ENCODE peak calls at places on chromosome 14, in nine cellular contexts. One of them, this sample, is unnamed.

GRCh38 chr14:82537831-82538230 is 1004.2 kb upstream of the SEL1L start:
- DNase-seq in AG04450: no peak
- DNase-seq in neural crest cell: no peak
- DNase-seq in Calu3: no peak
- DNase-seq in tibial artery: no peak
- DNase-seq in transverse colon: no peak
- DNase-seq in psoas muscle: no peak
- DNase-seq in AG09309: no peak
- DNase-seq in PC-9: no peak
- DNase-seq in this sample: no peak

GRCh38 chr14:51929156-51929555 is 60.2 kb upstream of the RTRAF start:
- DNase-seq in AG04450: no peak
- DNase-seq in neural crest cell: no peak
- DNase-seq in Calu3: no peak
- DNase-seq in tibial artery: no peak
- DNase-seq in transverse colon: no peak
- DNase-seq in psoas muscle: no peak
- DNase-seq in AG09309: no peak
- DNase-seq in PC-9: no peak
- DNase-seq in this sample: no peak

GRCh38 chr14:37583358-37584210 is 11.5 kb downstream of the FOXA1 start:
- DNase-seq in AG04450: no peak
- DNase-seq in neural crest cell: no peak
- DNase-seq in Calu3: peak
- DNase-seq in tibial artery: no peak
- DNase-seq in transverse colon: peak
- DNase-seq in psoas muscle: no peak
- DNase-seq in AG09309: no peak
- DNase-seq in PC-9: no peak
- DNase-seq in this sample: peak

GRCh38 chr14:103509864-103510263 is 12.8 kb downstream of the CKB start:
- DNase-seq in AG04450: no peak
- DNase-seq in neural crest cell: no peak
- DNase-seq in Calu3: no peak
- DNase-seq in tibial artery: no peak
- DNase-seq in transverse colon: no peak
- DNase-seq in psoas muscle: peak
- DNase-seq in AG09309: no peak
- DNase-seq in PC-9: no peak
- DNase-seq in this sample: no peak

GRCh38 chr14:100147181-100147631 is 12.2 kb downstream of the DEGS2 start:
- DNase-seq in AG04450: no peak
- DNase-seq in neural crest cell: no peak
- DNase-seq in Calu3: no peak
- DNase-seq in tibial artery: no peak
- DNase-seq in transverse colon: no peak
- DNase-seq in psoas muscle: no peak
- DNase-seq in AG09309: no peak
- DNase-seq in PC-9: no peak
- DNase-seq in this sample: no peak

GRCh38 chr14:66070542-66071319 is 415.4 kb upstream of the CCDC196 start:
- DNase-seq in AG04450: no peak
- DNase-seq in neural crest cell: peak
- DNase-seq in Calu3: peak
- DNase-seq in tibial artery: no peak
- DNase-seq in transverse colon: peak
- DNase-seq in psoas muscle: no peak
- DNase-seq in AG09309: no peak
- DNase-seq in PC-9: no peak
- DNase-seq in this sample: peak

GRCh38 chr14:88617479-88617878 is 54.6 kb downstream of the ZC3H14 start:
- DNase-seq in AG04450: no peak
- DNase-seq in neural crest cell: no peak
- DNase-seq in Calu3: no peak
- DNase-seq in tibial artery: no peak
- DNase-seq in transverse colon: no peak
- DNase-seq in psoas muscle: no peak
- DNase-seq in AG09309: no peak
- DNase-seq in PC-9: no peak
- DNase-seq in this sample: no peak

GRCh38 chr14:76053576-76054369 is 68.2 kb downstream of the IFT43 start:
- DNase-seq in AG04450: no peak
- DNase-seq in neural crest cell: no peak
- DNase-seq in Calu3: no peak
- DNase-seq in tibial artery: no peak
- DNase-seq in transverse colon: no peak
- DNase-seq in psoas muscle: no peak
- DNase-seq in AG09309: no peak
- DNase-seq in PC-9: no peak
- DNase-seq in this sample: no peak

GRCh38 chr14:35333797-35334743 is 41.9 kb downstream of the PSMA6 start:
- DNase-seq in AG04450: no peak
- DNase-seq in neural crest cell: no peak
- DNase-seq in Calu3: no peak
- DNase-seq in tibial artery: no peak
- DNase-seq in transverse colon: no peak
- DNase-seq in psoas muscle: no peak
- DNase-seq in AG09309: no peak
- DNase-seq in PC-9: peak
- DNase-seq in this sample: no peak

GRCh38 chr14:64387232-64387737 is 868 bp upstream of the MTHFD1 start:
- DNase-seq in AG04450: no peak
- DNase-seq in neural crest cell: no peak
- DNase-seq in Calu3: peak
- DNase-seq in tibial artery: peak
- DNase-seq in transverse colon: no peak
- DNase-seq in psoas muscle: no peak
- DNase-seq in AG09309: no peak
- DNase-seq in PC-9: peak
- DNase-seq in this sample: no peak

GRCh38 chr14:104435147-104436046 is 144.2 kb upstream of the C14orf180 start:
- DNase-seq in AG04450: no peak
- DNase-seq in neural crest cell: no peak
- DNase-seq in Calu3: no peak
- DNase-seq in tibial artery: no peak
- DNase-seq in transverse colon: no peak
- DNase-seq in psoas muscle: peak
- DNase-seq in AG09309: no peak
- DNase-seq in PC-9: no peak
- DNase-seq in this sample: no peak

GRCh38 chr14:72589652-72590051 is 304.2 kb downstream of the DPF3 start:
- DNase-seq in AG04450: no peak
- DNase-seq in neural crest cell: no peak
- DNase-seq in Calu3: no peak
- DNase-seq in tibial artery: no peak
- DNase-seq in transverse colon: no peak
- DNase-seq in psoas muscle: no peak
- DNase-seq in AG09309: no peak
- DNase-seq in PC-9: no peak
- DNase-seq in this sample: no peak

GRCh38 chr14:83867871-83868270 is 1662.1 kb upstream of the FLRT2 start:
- DNase-seq in AG04450: no peak
- DNase-seq in neural crest cell: no peak
- DNase-seq in Calu3: no peak
- DNase-seq in tibial artery: no peak
- DNase-seq in transverse colon: no peak
- DNase-seq in psoas muscle: no peak
- DNase-seq in AG09309: no peak
- DNase-seq in PC-9: no peak
- DNase-seq in this sample: peak

GRCh38 chr14:90039253-90040010 is 22.4 kb upstream of the KCNK13 start:
- DNase-seq in AG04450: no peak
- DNase-seq in neural crest cell: no peak
- DNase-seq in Calu3: no peak
- DNase-seq in tibial artery: no peak
- DNase-seq in transverse colon: no peak
- DNase-seq in psoas muscle: no peak
- DNase-seq in AG09309: no peak
- DNase-seq in PC-9: no peak
- DNase-seq in this sample: no peak

GRCh38 chr14:98293527-98293926 is 978.5 kb downstream of the BCL11B start:
- DNase-seq in AG04450: no peak
- DNase-seq in neural crest cell: no peak
- DNase-seq in Calu3: no peak
- DNase-seq in tibial artery: no peak
- DNase-seq in transverse colon: no peak
- DNase-seq in psoas muscle: no peak
- DNase-seq in AG09309: no peak
- DNase-seq in PC-9: no peak
- DNase-seq in this sample: no peak

GRCh38 chr14:88168498-88169165 is 154.4 kb downstream of the KCNK10 start:
- DNase-seq in AG04450: no peak
- DNase-seq in neural crest cell: peak
- DNase-seq in Calu3: peak
- DNase-seq in tibial artery: no peak
- DNase-seq in transverse colon: peak
- DNase-seq in psoas muscle: no peak
- DNase-seq in AG09309: no peak
- DNase-seq in PC-9: no peak
- DNase-seq in this sample: no peak

GRCh38 chr14:105933238-105933637 is 406.9 kb downstream of the TMEM121 start:
- DNase-seq in AG04450: no peak
- DNase-seq in neural crest cell: no peak
- DNase-seq in Calu3: no peak
- DNase-seq in tibial artery: no peak
- DNase-seq in transverse colon: no peak
- DNase-seq in psoas muscle: no peak
- DNase-seq in AG09309: no peak
- DNase-seq in PC-9: no peak
- DNase-seq in this sample: no peak

GRCh38 chr14:101410126-101410525 is 151.2 kb upstream of the DIO3 start:
- DNase-seq in AG04450: no peak
- DNase-seq in neural crest cell: no peak
- DNase-seq in Calu3: no peak
- DNase-seq in tibial artery: no peak
- DNase-seq in transverse colon: no peak
- DNase-seq in psoas muscle: no peak
- DNase-seq in AG09309: no peak
- DNase-seq in PC-9: no peak
- DNase-seq in this sample: no peak
- TF ChIP-seq CTCF in AG04450: no peak
- TF ChIP-seq CTCF in neural crest cell: no peak
- TF ChIP-seq CTCF in Calu3: no peak
- TF ChIP-seq CTCF in tibial artery: no peak
- TF ChIP-seq CTCF in transverse colon: no peak
- TF ChIP-seq CTCF in psoas muscle: no peak
- TF ChIP-seq CTCF in AG09309: no peak
- TF ChIP-seq CTCF in PC-9: peak
- TF ChIP-seq CTCF in this sample: no peak

GRCh38 chr14:71012888-71013287 is 105.6 kb downstream of the PCNX1 start:
- DNase-seq in AG04450: no peak
- DNase-seq in neural crest cell: no peak
- DNase-seq in Calu3: no peak
- DNase-seq in tibial artery: no peak
- DNase-seq in transverse colon: no peak
- DNase-seq in psoas muscle: no peak
- DNase-seq in AG09309: no peak
- DNase-seq in PC-9: no peak
- DNase-seq in this sample: no peak
- TF ChIP-seq CTCF in AG04450: no peak
- TF ChIP-seq CTCF in neural crest cell: no peak
- TF ChIP-seq CTCF in Calu3: no peak
- TF ChIP-seq CTCF in tibial artery: no peak
- TF ChIP-seq CTCF in transverse colon: no peak
- TF ChIP-seq CTCF in psoas muscle: no peak
- TF ChIP-seq CTCF in AG09309: no peak
- TF ChIP-seq CTCF in PC-9: no peak
- TF ChIP-seq CTCF in this sample: no peak

GRCh38 chr14:43539210-43539609 is 967.9 kb downstream of the FSCB start:
- DNase-seq in AG04450: no peak
- DNase-seq in neural crest cell: no peak
- DNase-seq in Calu3: no peak
- DNase-seq in tibial artery: no peak
- DNase-seq in transverse colon: no peak
- DNase-seq in psoas muscle: no peak
- DNase-seq in AG09309: no peak
- DNase-seq in PC-9: no peak
- DNase-seq in this sample: peak
- TF ChIP-seq CTCF in AG04450: peak
- TF ChIP-seq CTCF in neural crest cell: peak
- TF ChIP-seq CTCF in Calu3: no peak
- TF ChIP-seq CTCF in tibial artery: no peak
- TF ChIP-seq CTCF in transverse colon: peak
- TF ChIP-seq CTCF in psoas muscle: peak
- TF ChIP-seq CTCF in AG09309: no peak
- TF ChIP-seq CTCF in PC-9: peak
- TF ChIP-seq CTCF in this sample: no peak

GRCh38 chr14:85604021-85604420 is 74.1 kb downstream of the FLRT2 start:
- DNase-seq in AG04450: no peak
- DNase-seq in neural crest cell: no peak
- DNase-seq in Calu3: no peak
- DNase-seq in tibial artery: no peak
- DNase-seq in transverse colon: no peak
- DNase-seq in psoas muscle: no peak
- DNase-seq in AG09309: no peak
- DNase-seq in PC-9: no peak
- DNase-seq in this sample: no peak
- TF ChIP-seq CTCF in AG04450: no peak
- TF ChIP-seq CTCF in neural crest cell: no peak
- TF ChIP-seq CTCF in Calu3: no peak
- TF ChIP-seq CTCF in tibial artery: no peak
- TF ChIP-seq CTCF in transverse colon: no peak
- TF ChIP-seq CTCF in psoas muscle: no peak
- TF ChIP-seq CTCF in AG09309: no peak
- TF ChIP-seq CTCF in PC-9: no peak
- TF ChIP-seq CTCF in this sample: no peak

This sample was measured in mucosa of descending colon.